ENCODE peak calls at places on chromosomes 5 and 9, in seven cellular contexts. Y is right atrium auricular region, D is coronary artery, C is tibial artery, Q is endodermal cell, V is psoas muscle, K is esophagus muscularis mucosa. U is an unnamed sample.

GRCh38 chr9:6788175-6789016 is 30.6 kb downstream of the KDM4C start:
- DNase-seq in C (no peak), Q (peak), D (no peak), K (peak), V (no peak), Y (no peak), U (no peak)

GRCh38 chr5:60794691-60795090 is 49.4 kb downstream of the ELOVL7 start:
- DNase-seq in K (no peak), V (no peak), Q (no peak), Y (no peak), C (no peak), D (no peak), U (no peak)

GRCh38 chr5:170302729-170303501 is 5.3 kb upstream of the LCP2 start:
- DNase-seq in C (peak), V (peak), Q (no peak), D (no peak), K (no peak), Y (no peak), U (no peak)

GRCh38 chr9:23725279-23725946 is 100.6 kb downstream of the ELAVL2 start:
- DNase-seq in D (no peak), K (no peak), C (no peak), Q (no peak), Y (no peak), V (no peak), U (no peak)

GRCh38 chr5:77892061-77893010 is 116.2 kb upstream of the TBCA start:
- DNase-seq in K (no peak), Y (no peak), V (no peak), Q (no peak), D (no peak), C (no peak), U (no peak)

GRCh38 chr9:134595014-134595413 is 46.6 kb upstream of the COL5A1 start:
- DNase-seq in K (no peak), V (no peak), Q (no peak), C (no peak), D (peak), Y (peak), U (no peak)

GRCh38 chr5:64315778-64316177 is 150.1 kb downstream of the RNF180 start:
- DNase-seq in Y (no peak), Q (no peak), D (no peak), C (no peak), V (no peak), K (no peak), U (no peak)

GRCh38 chr5:30355675-30356074 is 837.8 kb upstream of the CDH6 start:
- DNase-seq in Y (no peak), D (no peak), Q (no peak), V (no peak), C (no peak), K (no peak), U (no peak)

GRCh38 chr5:75608886-75609285 is 2.4 kb upstream of the ANKDD1B start:
- DNase-seq in K (no peak), Q (no peak), V (no peak), C (no peak), D (no peak), Y (no peak), U (no peak)

GRCh38 chr5:75610201-75610600 is 1.1 kb upstream of the ANKDD1B start:
- DNase-seq in K (no peak), V (no peak), Q (peak), C (no peak), D (no peak), Y (no peak), U (no peak)

GRCh38 chr5:75614165-75614564 is 2.9 kb downstream of the ANKDD1B start:
- DNase-seq in Y (no peak), Q (no peak), V (no peak), K (no peak), C (no peak), D (no peak), U (no peak)

GRCh38 chr5:75612211-75612579 is 942 bp downstream of the ANKDD1B start:
- DNase-seq in C (no peak), D (no peak), Y (no peak), K (no peak), V (no peak), Q (peak), U (no peak)

DNA sequence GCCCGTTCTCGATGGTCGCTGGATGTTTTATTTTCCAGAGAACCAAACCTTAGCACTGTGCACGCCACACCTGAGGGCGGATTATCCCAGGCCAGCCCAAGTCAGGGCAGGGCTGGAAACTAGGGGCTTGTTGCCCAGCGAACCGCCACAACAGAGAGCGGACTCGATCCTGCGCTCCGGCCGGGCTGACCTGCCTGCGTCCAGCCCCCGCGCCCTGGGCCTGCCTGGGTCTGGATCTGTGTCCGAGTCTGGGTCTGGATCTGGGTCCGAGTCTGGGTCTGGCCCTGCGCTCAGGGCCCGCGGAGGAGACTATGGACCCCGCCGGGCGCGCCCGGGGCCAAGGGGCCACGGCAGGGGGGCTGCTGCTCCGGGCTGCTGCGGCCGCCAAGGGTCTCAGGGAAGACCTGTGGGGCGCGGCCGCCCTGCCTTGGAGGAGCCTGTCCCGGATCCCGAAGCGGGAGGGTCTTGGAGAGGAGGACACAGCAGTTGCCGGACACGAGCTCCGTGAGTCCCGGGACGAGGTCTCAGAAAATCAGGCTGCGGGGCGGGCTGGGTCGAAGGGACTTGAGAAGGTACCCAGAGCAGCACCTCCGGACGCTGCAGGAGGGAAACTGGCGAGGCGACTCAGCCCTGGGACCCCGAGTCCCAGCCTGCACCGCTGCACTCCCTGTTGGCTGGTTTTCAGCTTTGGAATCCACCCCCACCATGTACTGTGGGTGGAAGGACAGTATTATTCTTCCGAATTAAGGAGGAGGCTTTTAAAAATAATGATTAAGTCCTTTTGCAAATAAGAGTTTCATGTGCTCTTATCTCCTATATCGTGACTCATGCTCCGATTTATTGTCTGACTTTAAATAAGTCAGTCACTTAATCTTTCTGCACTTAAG is at the start of gene ANKDD1B:
- DNase-seq in Y (no peak), D (no peak), Q (peak), V (peak), C (peak), K (no peak), U (no peak)
- H3K4me3 ChIP-seq in Y (peak), D (peak), Q (peak), V (peak), C (peak), K (peak), U (peak)

DNA sequence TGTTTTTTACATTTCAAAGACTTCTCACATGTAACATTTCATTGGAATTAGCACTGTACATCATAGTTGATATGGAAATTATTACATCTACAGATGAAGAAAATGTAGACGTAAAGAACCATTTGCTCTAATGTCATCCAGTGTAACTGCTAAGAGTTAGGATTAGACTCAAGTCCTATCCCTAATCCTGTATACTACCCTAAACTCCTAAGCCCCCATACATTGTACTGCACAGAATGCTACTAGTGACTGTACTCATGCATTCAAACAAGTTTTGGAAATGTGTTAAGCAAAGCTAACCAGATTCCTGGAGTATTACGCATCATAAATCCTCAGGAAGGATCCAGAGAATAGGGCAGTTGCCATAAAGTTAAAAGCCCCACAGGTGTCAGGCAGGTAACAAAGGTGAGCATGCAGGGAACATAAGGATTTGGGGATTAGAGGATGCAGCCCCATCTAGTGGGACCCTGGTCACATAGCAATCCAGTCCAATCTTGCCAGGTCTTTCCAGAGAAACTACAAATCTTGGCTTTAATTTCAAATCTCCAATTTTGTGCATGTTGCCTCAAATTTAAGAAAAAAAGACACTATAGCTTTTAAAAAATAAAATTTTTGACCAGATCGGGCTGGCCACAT is 32.0 kb downstream of the HAVCR1 start:
- DNase-seq in D (no peak), Q (peak), V (no peak), K (no peak), C (no peak), Y (no peak), U (no peak)
- TF ChIP-seq CTCF in D (no peak), Q (peak), V (no peak), K (peak), C (no peak), Y (peak), U (peak)

DNA sequence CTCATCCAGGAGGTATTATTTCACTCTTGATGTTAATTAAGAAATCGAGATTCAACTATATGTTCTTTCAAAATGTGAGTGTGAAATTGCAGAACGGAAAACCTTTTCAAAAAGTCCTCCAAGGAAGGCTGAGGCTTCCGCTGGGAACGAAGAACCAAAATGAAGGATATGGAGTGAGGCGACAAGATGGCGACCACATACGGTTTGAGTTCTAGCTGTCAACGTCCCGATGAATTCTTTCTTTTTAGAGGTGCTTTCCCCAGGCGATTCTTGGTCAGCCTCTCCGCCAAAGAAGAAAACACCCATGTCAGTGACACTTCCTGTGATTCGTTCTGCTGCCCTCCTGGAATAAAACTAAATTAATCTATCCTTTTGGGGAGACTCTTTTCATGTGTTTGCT is 78.3 kb upstream of the ADAMTS16 start:
- DNase-seq in C (no peak), Q (no peak), V (no peak), Y (no peak), D (no peak), K (peak), U (no peak)
- H3K4me3 ChIP-seq in C (no peak), Q (no peak), V (no peak), Y (no peak), D (no peak), K (no peak), U (no peak)

GRCh38 chr9:93483497-93483896 is 30.1 kb upstream of the FAM120AOS start:
- DNase-seq in K (no peak), Y (no peak), C (no peak), Q (no peak), V (no peak), D (no peak), U (no peak)

GRCh38 chr9:93480262-93480661 is 26.9 kb upstream of the FAM120AOS start:
- DNase-seq in D (no peak), Q (peak), V (no peak), C (no peak), Y (no peak), K (no peak), U (no peak)

GRCh38 chr9:93477397-93477796 is 24.0 kb upstream of the FAM120AOS start:
- DNase-seq in Q (no peak), Y (no peak), V (no peak), C (no peak), D (no peak), K (peak), U (no peak)

GRCh38 chr9:93479726-93480125 is 26.3 kb upstream of the FAM120AOS start:
- DNase-seq in Q (no peak), C (no peak), K (no peak), V (peak), D (no peak), Y (no peak), U (no peak)

GRCh38 chr9:93480728-93481324 is 27.4 kb upstream of the FAM120AOS start:
- DNase-seq in Q (peak), C (no peak), K (peak), V (no peak), Y (no peak), D (no peak), U (no peak)
- TF ChIP-seq CTCF in Q (peak), C (no peak), K (no peak), V (no peak), Y (peak), D (no peak), U (no peak)

GRCh38 chr9:88072831-88073365 is 65.4 kb downstream of the SPATA31C2 start:
- DNase-seq in K (no peak), D (no peak), C (no peak), Y (no peak), Q (no peak), V (no peak), U (no peak)

GRCh38 chr9:88076286-88077070 is 61.8 kb downstream of the SPATA31C2 start:
- DNase-seq in V (peak), K (no peak), C (peak), Q (peak), D (no peak), Y (peak), U (no peak)

GRCh38 chr9:88074931-88075330 is 63.3 kb downstream of the SPATA31C2 start:
- DNase-seq in D (no peak), C (no peak), V (no peak), K (no peak), Q (no peak), Y (no peak), U (no peak)

GRCh38 chr9:88075966-88076285 is 62.3 kb downstream of the SPATA31C2 start:
- DNase-seq in Y (no peak), K (no peak), Q (no peak), V (no peak), D (no peak), C (no peak), U (no peak)

GRCh38 chr9:88077071-88077617 is 61.1 kb downstream of the SPATA31C2 start:
- DNase-seq in K (no peak), Y (no peak), Q (no peak), C (no peak), V (no peak), D (no peak), U (no peak)
- H3K4me3 ChIP-seq in K (peak), Y (peak), Q (no peak), C (peak), V (peak), D (peak), U (peak)

DNA sequence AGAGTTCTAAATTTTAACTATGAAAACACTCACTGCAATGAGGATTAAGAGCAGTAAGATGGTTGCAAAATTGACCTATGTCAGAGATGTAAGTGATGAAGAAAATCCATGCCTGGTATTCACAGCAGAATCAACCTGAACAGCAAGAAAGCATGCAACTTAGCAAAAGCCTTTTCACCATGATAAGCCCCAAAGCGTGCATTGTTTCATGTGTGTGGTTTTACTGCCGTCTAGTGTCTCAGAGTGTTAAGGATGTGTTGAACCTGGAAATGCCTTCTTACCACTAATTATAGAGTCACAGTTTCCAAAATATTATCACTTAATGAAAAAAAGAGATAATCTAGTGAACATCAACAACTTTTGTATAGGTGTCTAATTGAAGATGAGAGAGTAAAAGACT is 415.2 kb upstream of the TRPC7 start:
- DNase-seq in V (no peak), C (no peak), Y (no peak), K (no peak), D (no peak), Q (no peak), U (no peak)
- TF ChIP-seq CTCF in V (no peak), C (no peak), Y (no peak), K (no peak), D (no peak), Q (peak), U (no peak)

GRCh38 chr9:127776919-127777280 is 1.6 kb downstream of the SH2D3C start:
- DNase-seq in V (no peak), Y (no peak), K (no peak), D (no peak), Q (no peak), C (no peak), U (no peak)

GRCh38 chr9:127776195-127776918 is 2.1 kb downstream of the SH2D3C start:
- DNase-seq in Q (peak), V (peak), K (no peak), D (no peak), Y (no peak), C (no peak), U (no peak)

GRCh38 chr9:127778280-127779135 is at the start of gene SH2D3C:
- DNase-seq in Q (no peak), C (no peak), K (no peak), Y (no peak), D (no peak), V (peak), U (no peak)

GRCh38 chr9:127779136-127779981 is 893 bp upstream of the SH2D3C start:
- DNase-seq in K (no peak), D (no peak), Y (no peak), V (no peak), C (no peak), Q (peak), U (no peak)

GRCh38 chr9:127777368-127777960 is 1.0 kb downstream of the SH2D3C start:
- DNase-seq in K (no peak), V (no peak), Q (no peak), C (no peak), Y (no peak), D (no peak), U (no peak)
- H3K4me3 ChIP-seq in K (peak), V (peak), Q (no peak), C (no peak), Y (peak), D (no peak), U (no peak)

GRCh38 chr9:126491256-126491879 is 122.4 kb upstream of the LMX1B start:
- DNase-seq in V (no peak), Y (no peak), Q (peak), K (no peak), C (no peak), D (no peak), U (no peak)
- TF ChIP-seq CTCF in V (peak), Y (peak), Q (peak), K (peak), C (peak), D (peak), U (peak)

GRCh38 chr5:116075117-116075910 is 9.5 kb upstream of the COMMD10 start:
- DNase-seq in Y (no peak), Q (no peak), D (no peak), V (no peak), C (no peak), K (no peak), U (no peak)
- H3K4me3 ChIP-seq in Y (no peak), Q (no peak), D (no peak), V (no peak), C (no peak), K (no peak), U (no peak)

GRCh38 chr5:158165647-158166046 is 306.7 kb upstream of the CLINT1 start:
- DNase-seq in Y (no peak), C (no peak), K (no peak), Q (no peak), D (no peak), V (no peak), U (no peak)
- TF ChIP-seq CTCF in Y (no peak), C (no peak), K (no peak), Q (peak), D (no peak), V (no peak), U (no peak)

U was measured in AG04449.